ENCODE peak calls at places on chromosomes 2 and 18, in nine cellular contexts. F is stomach, P is mammary epithelial cell, X is SK-N-SH, Q is endodermal cell, D is cardiac muscle cell, H is tibial nerve, M is esophagus squamous epithelium, S is mucosa of descending colon. U is an unnamed sample. For H3K36me3, the result is how much of the 10 kb centered on the place peaks cover.

GRCh38 chr2:237471457-237472186 is 15.4 kb upstream of the MLPH start:
- DNase-seq in H (no peak), S (peak), X (peak), F (peak), P (no peak), Q (peak), M (no peak), D (peak), U (peak)

GRCh38 chr18:13185675-13186198 is 32.8 kb upstream of the LDLRAD4 start:
- DNase-seq in F (no peak), Q (no peak), M (no peak), S (no peak), P (no peak), X (peak), D (no peak), H (no peak), U (no peak)

GRCh38 chr2:147405651-147406050 is 439.2 kb upstream of the ACVR2A start:
- DNase-seq in P (no peak), M (no peak), D (peak), H (no peak), X (no peak), S (no peak), Q (no peak), F (no peak), U (no peak)

GRCh38 chr2:207219716-207220414 is 54.1 kb upstream of the KLF7 start:
- DNase-seq in S (no peak), F (no peak), H (no peak), Q (no peak), P (peak), M (no peak), D (peak), X (no peak), U (no peak)

GRCh38 chr2:7377861-7378569 is 460.8 kb downstream of the RNF144A start:
- DNase-seq in S (no peak), Q (peak), F (peak), D (no peak), M (no peak), P (peak), H (no peak), X (peak), U (peak)

GRCh38 chr2:31555967-31556706 is 24.6 kb downstream of the SRD5A2 start:
- DNase-seq in S (no peak), P (no peak), M (no peak), X (no peak), D (no peak), H (no peak), F (no peak), Q (no peak), U (no peak)

GRCh38 chr2:72143441-72144356 is 4.0 kb downstream of the CYP26B1 start:
- DNase-seq in P (no peak), Q (peak), X (peak), F (peak), M (no peak), S (peak), H (peak), D (peak), U (peak)

GRCh38 chr2:111148225-111148873 is 27.6 kb downstream of the BCL2L11 start:
- DNase-seq in F (no peak), X (no peak), M (no peak), Q (no peak), H (no peak), S (no peak), D (no peak), P (no peak), U (no peak)

GRCh38 chr18:75823376-75823950 is 396.0 kb upstream of the SMIM21 start:
- DNase-seq in Q (peak), H (no peak), D (no peak), S (no peak), M (no peak), X (peak), F (no peak), P (no peak), U (no peak)

GRCh38 chr2:128714861-128715312 is 396.2 kb upstream of the HS6ST1 start:
- DNase-seq in Q (peak), S (no peak), X (no peak), M (no peak), P (no peak), D (no peak), H (no peak), F (no peak), U (no peak)

GRCh38 chr2:49687873-49688272 is 533.6 kb upstream of the FSHR start:
- DNase-seq in X (no peak), Q (no peak), P (no peak), D (peak), H (no peak), F (no peak), S (no peak), M (no peak), U (no peak)

GRCh38 chr2:111143107-111143886 is 22.6 kb downstream of the BCL2L11 start:
- DNase-seq in X (no peak), S (no peak), D (no peak), Q (no peak), P (no peak), F (no peak), H (no peak), M (no peak), U (no peak)

GRCh38 chr2:159615187-159615935 is 987 bp downstream of the BAZ2B start:
- DNase-seq in S (peak), M (peak), D (peak), Q (peak), F (peak), P (peak), H (peak), X (peak), U (peak)

GRCh38 chr2:95234286-95234785 is 27.0 kb downstream of the ZNF892 start:
- DNase-seq in F (no peak), D (no peak), M (no peak), P (no peak), X (no peak), S (no peak), Q (no peak), H (no peak), U (no peak)

GRCh38 chr18:57209697-57210096 is 62.8 kb downstream of the BOD1L2 start:
- DNase-seq in P (no peak), M (no peak), F (no peak), X (no peak), D (no peak), S (no peak), Q (no peak), H (no peak), U (no peak)

GRCh38 chr2:196967126-196967525 is 40.6 kb upstream of the PGAP1 start:
- DNase-seq in Q (no peak), S (peak), F (no peak), M (no peak), H (no peak), D (peak), X (no peak), P (peak), U (no peak)

GRCh38 chr2:186887107-186888090 is 38.4 kb upstream of the ZSWIM2 start:
- DNase-seq in P (no peak), H (peak), F (no peak), D (peak), M (no peak), S (peak), X (no peak), Q (no peak), U (no peak)

GRCh38 chr18:25253779-25254178 is 98.2 kb downstream of the ZNF521 start:
- DNase-seq in F (no peak), H (no peak), X (no peak), D (no peak), P (no peak), S (no peak), Q (no peak), M (no peak), U (no peak)

GRCh38 chr2:204205548-204205947 is 269.0 kb downstream of the ICOS start:
- DNase-seq in F (no peak), S (no peak), X (no peak), D (no peak), H (no peak), P (no peak), Q (peak), M (no peak), U (no peak)

GRCh38 chr18:64474279-64474678 is 325.4 kb upstream of the LINC00305 start:
- DNase-seq in F (no peak), P (no peak), D (no peak), H (no peak), Q (no peak), M (no peak), X (peak), S (no peak), U (no peak)

GRCh38 chr18:68397241-68398035 is 317.5 kb downstream of the TMX3 start:
- DNase-seq in M (no peak), H (no peak), D (no peak), P (peak), X (no peak), F (no peak), S (no peak), Q (no peak), U (no peak)

GRCh38 chr2:50401772-50402653 is 629.9 kb downstream of the NRXN1 start:
- DNase-seq in H (peak), D (peak), P (peak), Q (peak), X (peak), S (peak), M (no peak), F (peak), U (peak)

GRCh38 chr2:134128746-134129145 is 125.1 kb upstream of the MGAT5 start:
- DNase-seq in F (no peak), P (no peak), X (no peak), D (no peak), H (no peak), S (no peak), M (no peak), Q (no peak), U (no peak)

GRCh38 chr2:105515581-105516415 is 116.9 kb upstream of the FHL2 start:
- DNase-seq in D (no peak), P (peak), S (no peak), H (no peak), F (peak), X (no peak), M (no peak), Q (no peak), U (peak)

GRCh38 chr2:194087569-194087968 is 1569.5 kb upstream of the SLC39A10 start:
- DNase-seq in Q (no peak), S (no peak), X (no peak), F (no peak), D (peak), H (no peak), P (no peak), M (no peak), U (no peak)

GRCh38 chr18:58605027-58606020 is 23.6 kb downstream of the ALPK2 start:
- DNase-seq in F (no peak), X (no peak), P (peak), Q (peak), M (no peak), S (no peak), D (peak), H (no peak), U (no peak)

GRCh38 chr2:27369471-27370025 is 590 bp downstream of the EIF2B4 start:
- DNase-seq in D (peak), M (no peak), S (peak), X (peak), H (no peak), P (peak), Q (no peak), F (peak), U (no peak)

GRCh38 chr18:63271881-63272299 is 47.7 kb downstream of the BCL2 start:
- DNase-seq in F (no peak), M (no peak), Q (no peak), S (no peak), D (peak), X (peak), P (no peak), H (peak), U (no peak)

GRCh38 chr2:60230596-60230995 is 322.9 kb downstream of the BCL11A start:
- DNase-seq in M (no peak), X (no peak), S (no peak), Q (no peak), D (no peak), F (no peak), P (no peak), H (no peak), U (no peak)

GRCh38 chr2:207037813-207038212 is 98.5 kb downstream of the CPO start:
- DNase-seq in D (no peak), S (peak), X (no peak), H (peak), F (no peak), M (no peak), Q (no peak), P (no peak), U (no peak)

GRCh38 chr2:46954951-46955571 is 39.5 kb upstream of the MCFD2 start:
- DNase-seq in D (peak), S (no peak), X (no peak), Q (peak), F (peak), H (peak), P (peak), M (no peak), U (peak)

GRCh38 chr2:84891355-84892010 is 10.6 kb upstream of the TRABD2A start:
- DNase-seq in X (no peak), D (no peak), M (no peak), F (no peak), S (no peak), Q (peak), H (no peak), P (no peak), U (no peak)

GRCh38 chr18:57150828-57151227 is 3.9 kb downstream of the BOD1L2 start:
- DNase-seq in X (peak), M (no peak), P (no peak), S (no peak), F (no peak), D (no peak), H (no peak), Q (peak), U (no peak)

GRCh38 chr2:12819721-12820120 is 103.0 kb downstream of the TRIB2 start:
- DNase-seq in S (no peak), D (peak), F (no peak), M (no peak), X (no peak), H (no peak), Q (no peak), P (no peak), U (no peak)

GRCh38 chr2:149562304-149562703 is 25.3 kb downstream of the MMADHC start:
- DNase-seq in S (peak), X (peak), H (no peak), P (no peak), Q (no peak), F (no peak), M (no peak), D (peak), U (no peak)

GRCh38 chr18:11655605-11655932 is 33.5 kb upstream of the GNAL start:
- DNase-seq in X (no peak), M (no peak), Q (no peak), F (no peak), P (no peak), D (no peak), S (no peak), H (no peak), U (no peak)
- TF ChIP-seq CTCF in X (no peak), M (no peak), Q (no peak), F (no peak), P (no peak), D (no peak), S (no peak), H (no peak), U (no peak)

GRCh38 chr2:118006861-118007260 is 7.0 kb downstream of the CCDC93 start:
- DNase-seq in P (no peak), S (no peak), X (no peak), M (no peak), H (no peak), D (no peak), F (no peak), Q (no peak), U (no peak)
- H3K36me3 ChIP-seq in P (under half), S (under half), X (under half), M (under half), H (under half), D (under half), F (half or more), Q (half or more), U (under half)

GRCh38 chr2:64359892-64360657 is 93.9 kb upstream of the LGALSL start:
- DNase-seq in P (peak), Q (peak), F (peak), D (peak), H (peak), M (no peak), S (peak), X (no peak), U (peak)
- H3K4me3 ChIP-seq in P (no peak), Q (no peak), F (no peak), D (no peak), H (no peak), M (peak), S (no peak), X (no peak), U (no peak)

GRCh38 chr2:120205901-120206581 is 17.2 kb downstream of the TMEM185B start:
- DNase-seq in Q (peak), M (no peak), S (peak), X (peak), H (no peak), F (no peak), P (no peak), D (no peak), U (no peak)
- TF ChIP-seq CTCF in Q (peak), M (peak), S (peak), X (peak), H (no peak), F (no peak), P (peak), D (peak), U (no peak)

GRCh38 chr18:50909261-50909660 is 30.3 kb downstream of the ME2 start:
- DNase-seq in M (no peak), F (no peak), P (no peak), D (no peak), X (no peak), Q (no peak), S (no peak), H (no peak), U (no peak)
- H3K36me3 ChIP-seq in M (under half), F (half or more), P (under half), D (under half), X (under half), Q (half or more), S (under half), H (under half), U (under half)

GRCh38 chr2:101362777-101363176 is 24.5 kb downstream of the CREG2 start:
- DNase-seq in X (no peak), Q (no peak), S (no peak), M (no peak), D (no peak), F (no peak), H (no peak), P (no peak), U (no peak)

GRCh38 chr2:101361079-101361478 is 26.2 kb downstream of the CREG2 start:
- DNase-seq in M (no peak), P (no peak), S (peak), H (no peak), Q (no peak), F (no peak), D (no peak), X (no peak), U (no peak)

GRCh38 chr2:101361519-101361918 is 25.8 kb downstream of the CREG2 start:
- DNase-seq in P (peak), Q (no peak), F (no peak), H (no peak), X (no peak), D (no peak), M (no peak), S (no peak), U (no peak)

GRCh38 chr2:101360229-101360628 is 27.1 kb downstream of the CREG2 start:
- DNase-seq in F (no peak), M (no peak), D (no peak), Q (no peak), X (no peak), P (peak), S (no peak), H (no peak), U (no peak)

GRCh38 chr2:101362316-101362715 is 25.0 kb downstream of the CREG2 start:
- DNase-seq in S (no peak), H (no peak), Q (no peak), M (no peak), X (no peak), F (no peak), D (no peak), P (no peak), U (no peak)
- H3K4me3 ChIP-seq in S (no peak), H (no peak), Q (no peak), M (no peak), X (no peak), F (no peak), D (no peak), P (no peak), U (no peak)

GRCh38 chr18:34816183-34816582 is 106.1 kb downstream of the DTNA start:
- DNase-seq in M (no peak), Q (no peak), P (no peak), H (no peak), D (no peak), S (no peak), F (no peak), X (no peak), U (no peak)

GRCh38 chr18:34820360-34820759 is 110.3 kb downstream of the DTNA start:
- DNase-seq in P (no peak), M (no peak), H (no peak), X (no peak), Q (no peak), S (no peak), D (no peak), F (no peak), U (no peak)

GRCh38 chr18:34818069-34818468 is 108.0 kb downstream of the DTNA start:
- DNase-seq in S (no peak), H (no peak), X (no peak), Q (no peak), F (no peak), P (no peak), D (no peak), M (no peak), U (no peak)

GRCh38 chr18:34817636-34818035 is 107.5 kb downstream of the DTNA start:
- DNase-seq in X (no peak), M (no peak), P (no peak), D (no peak), Q (no peak), H (no peak), F (no peak), S (no peak), U (no peak)

GRCh38 chr18:34821669-34822210 is 111.6 kb downstream of the DTNA start:
- DNase-seq in M (no peak), H (no peak), Q (peak), F (no peak), P (no peak), D (no peak), X (no peak), S (no peak), U (no peak)
- TF ChIP-seq CTCF in M (no peak), H (no peak), Q (peak), F (no peak), P (no peak), D (no peak), X (no peak), S (no peak), U (no peak)